ENCODE peak calls at places on chromosomes 2 and 18, in eight cellular contexts. One of them, this sample, is unnamed.

GRCh38 chr18:62460851-62461300 is 61.9 kb upstream of the ZCCHC2 start:
- DNase-seq in HCT116: no peak
- DNase-seq in neural progenitor cell: no peak
- DNase-seq in fibroblast of mammary gland: peak
- DNase-seq in AG04450: no peak
- DNase-seq in omental fat pad: no peak
- DNase-seq in chondrocyte: no peak
- DNase-seq in OCI-LY7: no peak
- DNase-seq in this sample: peak

GRCh38 chr2:57696016-57696415 is 350.6 kb upstream of the VRK2 start:
- DNase-seq in OCI-LY7: no peak
- DNase-seq in neural progenitor cell: no peak
- DNase-seq in HCT116: peak
- DNase-seq in AG04450: no peak
- DNase-seq in chondrocyte: no peak
- DNase-seq in fibroblast of mammary gland: no peak
- DNase-seq in omental fat pad: no peak
- DNase-seq in this sample: peak

GRCh38 chr2:19577668-19578067 is 219.2 kb upstream of the OSR1 start:
- DNase-seq in neural progenitor cell: no peak
- DNase-seq in AG04450: peak
- DNase-seq in HCT116: no peak
- DNase-seq in OCI-LY7: no peak
- DNase-seq in omental fat pad: no peak
- DNase-seq in chondrocyte: no peak
- DNase-seq in fibroblast of mammary gland: peak
- DNase-seq in this sample: no peak

GRCh38 chr2:60461421-60462108 is 91.9 kb downstream of the BCL11A start:
- DNase-seq in chondrocyte: no peak
- DNase-seq in OCI-LY7: no peak
- DNase-seq in AG04450: no peak
- DNase-seq in fibroblast of mammary gland: no peak
- DNase-seq in omental fat pad: no peak
- DNase-seq in HCT116: no peak
- DNase-seq in neural progenitor cell: no peak
- DNase-seq in this sample: no peak

GRCh38 chr2:159046966-159047365 is 78.5 kb downstream of the TANC1 start:
- DNase-seq in OCI-LY7: no peak
- DNase-seq in AG04450: no peak
- DNase-seq in chondrocyte: no peak
- DNase-seq in neural progenitor cell: no peak
- DNase-seq in omental fat pad: no peak
- DNase-seq in HCT116: no peak
- DNase-seq in fibroblast of mammary gland: peak
- DNase-seq in this sample: no peak

GRCh38 chr2:198045227-198045626 is 240.8 kb downstream of the PLCL1 start:
- DNase-seq in fibroblast of mammary gland: peak
- DNase-seq in neural progenitor cell: no peak
- DNase-seq in HCT116: no peak
- DNase-seq in omental fat pad: no peak
- DNase-seq in chondrocyte: no peak
- DNase-seq in AG04450: no peak
- DNase-seq in OCI-LY7: no peak
- DNase-seq in this sample: no peak

GRCh38 chr2:26692814-26693286 is 328 bp downstream of the KCNK3 start:
- DNase-seq in AG04450: no peak
- DNase-seq in chondrocyte: no peak
- DNase-seq in HCT116: no peak
- DNase-seq in fibroblast of mammary gland: peak
- DNase-seq in neural progenitor cell: no peak
- DNase-seq in omental fat pad: no peak
- DNase-seq in OCI-LY7: no peak
- DNase-seq in this sample: no peak

GRCh38 chr2:108640731-108641130 is 78.6 kb upstream of the RANBP2 start:
- DNase-seq in neural progenitor cell: no peak
- DNase-seq in omental fat pad: no peak
- DNase-seq in chondrocyte: no peak
- DNase-seq in HCT116: no peak
- DNase-seq in OCI-LY7: no peak
- DNase-seq in fibroblast of mammary gland: peak
- DNase-seq in AG04450: peak
- DNase-seq in this sample: peak

GRCh38 chr2:121018136-121019057 is 266.6 kb downstream of the TFCP2L1 start:
- DNase-seq in AG04450: no peak
- DNase-seq in OCI-LY7: no peak
- DNase-seq in HCT116: no peak
- DNase-seq in neural progenitor cell: peak
- DNase-seq in fibroblast of mammary gland: no peak
- DNase-seq in omental fat pad: no peak
- DNase-seq in chondrocyte: no peak
- DNase-seq in this sample: no peak

GRCh38 chr2:168490015-168490874 is 34.2 kb downstream of the CERS6 start:
- DNase-seq in HCT116: no peak
- DNase-seq in AG04450: no peak
- DNase-seq in OCI-LY7: peak
- DNase-seq in chondrocyte: no peak
- DNase-seq in fibroblast of mammary gland: peak
- DNase-seq in neural progenitor cell: peak
- DNase-seq in omental fat pad: no peak
- DNase-seq in this sample: peak

GRCh38 chr18:42211201-42211600 is 256.2 kb downstream of the PIK3C3 start:
- DNase-seq in neural progenitor cell: no peak
- DNase-seq in HCT116: no peak
- DNase-seq in chondrocyte: no peak
- DNase-seq in AG04450: no peak
- DNase-seq in fibroblast of mammary gland: no peak
- DNase-seq in OCI-LY7: no peak
- DNase-seq in omental fat pad: no peak
- DNase-seq in this sample: no peak

GRCh38 chr2:211367711-211368110 is 811.3 kb downstream of the CPS1 start:
- DNase-seq in fibroblast of mammary gland: peak
- DNase-seq in chondrocyte: no peak
- DNase-seq in HCT116: no peak
- DNase-seq in neural progenitor cell: no peak
- DNase-seq in AG04450: no peak
- DNase-seq in omental fat pad: no peak
- DNase-seq in OCI-LY7: peak
- DNase-seq in this sample: peak

GRCh38 chr2:233772153-233772552 is 6.0 kb upstream of the MROH2A start:
- DNase-seq in AG04450: no peak
- DNase-seq in omental fat pad: no peak
- DNase-seq in OCI-LY7: no peak
- DNase-seq in HCT116: no peak
- DNase-seq in chondrocyte: no peak
- DNase-seq in neural progenitor cell: no peak
- DNase-seq in fibroblast of mammary gland: no peak
- DNase-seq in this sample: no peak

GRCh38 chr2:134160793-134161504 is 92.9 kb upstream of the MGAT5 start:
- DNase-seq in AG04450: no peak
- DNase-seq in OCI-LY7: no peak
- DNase-seq in neural progenitor cell: no peak
- DNase-seq in omental fat pad: no peak
- DNase-seq in fibroblast of mammary gland: no peak
- DNase-seq in chondrocyte: no peak
- DNase-seq in HCT116: no peak
- DNase-seq in this sample: no peak

GRCh38 chr2:181008418-181008817 is 28.0 kb downstream of the UBE2E3 start:
- DNase-seq in HCT116: no peak
- DNase-seq in fibroblast of mammary gland: no peak
- DNase-seq in AG04450: no peak
- DNase-seq in omental fat pad: no peak
- DNase-seq in OCI-LY7: no peak
- DNase-seq in neural progenitor cell: peak
- DNase-seq in chondrocyte: no peak
- DNase-seq in this sample: no peak

GRCh38 chr2:181005809-181006208 is 25.4 kb downstream of the UBE2E3 start:
- DNase-seq in OCI-LY7: no peak
- DNase-seq in HCT116: no peak
- DNase-seq in AG04450: no peak
- DNase-seq in omental fat pad: no peak
- DNase-seq in fibroblast of mammary gland: no peak
- DNase-seq in chondrocyte: no peak
- DNase-seq in neural progenitor cell: no peak
- DNase-seq in this sample: no peak

GRCh38 chr2:181007086-181007837 is 26.9 kb downstream of the UBE2E3 start:
- DNase-seq in HCT116: no peak
- DNase-seq in fibroblast of mammary gland: no peak
- DNase-seq in AG04450: no peak
- DNase-seq in omental fat pad: no peak
- DNase-seq in chondrocyte: no peak
- DNase-seq in neural progenitor cell: no peak
- DNase-seq in OCI-LY7: no peak
- DNase-seq in this sample: no peak

GRCh38 chr2:181005326-181005655 is 24.9 kb downstream of the UBE2E3 start:
- DNase-seq in omental fat pad: no peak
- DNase-seq in chondrocyte: no peak
- DNase-seq in AG04450: no peak
- DNase-seq in HCT116: no peak
- DNase-seq in OCI-LY7: no peak
- DNase-seq in fibroblast of mammary gland: no peak
- DNase-seq in neural progenitor cell: no peak
- DNase-seq in this sample: no peak

DNA sequence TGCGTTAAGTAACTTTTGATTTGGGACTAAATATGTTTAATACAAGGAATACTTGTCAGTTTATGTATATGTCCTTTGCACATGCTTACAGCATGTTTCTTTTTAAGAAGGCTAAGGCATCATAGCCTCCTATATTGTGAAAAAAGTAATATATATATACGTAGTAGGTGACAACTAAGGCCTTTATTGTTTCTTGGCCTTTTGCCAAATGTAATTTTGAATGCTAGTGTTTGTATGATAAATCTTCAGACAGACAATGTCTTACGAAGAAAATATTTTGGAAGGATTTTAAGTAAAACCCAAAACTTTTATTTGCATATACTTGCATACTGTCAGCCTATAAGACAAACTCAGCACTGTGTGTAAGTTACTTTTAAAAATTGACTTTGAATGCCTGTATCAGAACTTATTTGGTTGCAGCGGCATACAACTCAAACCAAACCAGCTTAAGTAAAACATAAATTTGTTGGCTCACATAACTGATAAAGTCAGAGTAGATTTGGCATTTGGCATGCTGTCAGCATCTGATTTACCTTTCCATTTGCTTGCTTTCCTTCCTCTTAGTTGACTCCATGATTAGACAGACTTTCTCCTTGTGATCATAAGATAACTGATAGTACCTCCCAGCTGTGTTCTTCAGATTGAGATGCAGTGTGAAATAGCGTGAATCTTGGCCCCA is 24.4 kb downstream of the UBE2E3 start:
- DNase-seq in HCT116: no peak
- DNase-seq in OCI-LY7: no peak
- DNase-seq in fibroblast of mammary gland: no peak
- DNase-seq in omental fat pad: no peak
- DNase-seq in neural progenitor cell: no peak
- DNase-seq in chondrocyte: no peak
- DNase-seq in AG04450: no peak
- DNase-seq in this sample: no peak
- TF ChIP-seq CTCF in HCT116: no peak
- TF ChIP-seq CTCF in OCI-LY7: no peak
- TF ChIP-seq CTCF in fibroblast of mammary gland: no peak
- TF ChIP-seq CTCF in omental fat pad: no peak
- TF ChIP-seq CTCF in neural progenitor cell: no peak
- TF ChIP-seq CTCF in chondrocyte: no peak
- TF ChIP-seq CTCF in AG04450: no peak
- TF ChIP-seq CTCF in this sample: no peak

GRCh38 chr2:70498054-70498453 is 55.6 kb downstream of the TGFA start:
- DNase-seq in OCI-LY7: peak
- DNase-seq in fibroblast of mammary gland: no peak
- DNase-seq in chondrocyte: no peak
- DNase-seq in neural progenitor cell: peak
- DNase-seq in omental fat pad: no peak
- DNase-seq in HCT116: peak
- DNase-seq in AG04450: no peak
- DNase-seq in this sample: peak
- TF ChIP-seq CTCF in OCI-LY7: peak
- TF ChIP-seq CTCF in fibroblast of mammary gland: peak
- TF ChIP-seq CTCF in chondrocyte: peak
- TF ChIP-seq CTCF in neural progenitor cell: peak
- TF ChIP-seq CTCF in omental fat pad: no peak
- TF ChIP-seq CTCF in HCT116: no peak
- TF ChIP-seq CTCF in AG04450: peak
- TF ChIP-seq CTCF in this sample: peak

GRCh38 chr2:63047534-63048281 is 2.9 kb upstream of the OTX1 start:
- DNase-seq in HCT116: no peak
- DNase-seq in neural progenitor cell: peak
- DNase-seq in fibroblast of mammary gland: no peak
- DNase-seq in AG04450: no peak
- DNase-seq in OCI-LY7: no peak
- DNase-seq in chondrocyte: no peak
- DNase-seq in omental fat pad: no peak
- DNase-seq in this sample: no peak
- TF ChIP-seq CTCF in HCT116: no peak
- TF ChIP-seq CTCF in neural progenitor cell: peak
- TF ChIP-seq CTCF in fibroblast of mammary gland: no peak
- TF ChIP-seq CTCF in AG04450: no peak
- TF ChIP-seq CTCF in OCI-LY7: no peak
- TF ChIP-seq CTCF in chondrocyte: peak
- TF ChIP-seq CTCF in omental fat pad: no peak
- TF ChIP-seq CTCF in this sample: no peak

DNA sequence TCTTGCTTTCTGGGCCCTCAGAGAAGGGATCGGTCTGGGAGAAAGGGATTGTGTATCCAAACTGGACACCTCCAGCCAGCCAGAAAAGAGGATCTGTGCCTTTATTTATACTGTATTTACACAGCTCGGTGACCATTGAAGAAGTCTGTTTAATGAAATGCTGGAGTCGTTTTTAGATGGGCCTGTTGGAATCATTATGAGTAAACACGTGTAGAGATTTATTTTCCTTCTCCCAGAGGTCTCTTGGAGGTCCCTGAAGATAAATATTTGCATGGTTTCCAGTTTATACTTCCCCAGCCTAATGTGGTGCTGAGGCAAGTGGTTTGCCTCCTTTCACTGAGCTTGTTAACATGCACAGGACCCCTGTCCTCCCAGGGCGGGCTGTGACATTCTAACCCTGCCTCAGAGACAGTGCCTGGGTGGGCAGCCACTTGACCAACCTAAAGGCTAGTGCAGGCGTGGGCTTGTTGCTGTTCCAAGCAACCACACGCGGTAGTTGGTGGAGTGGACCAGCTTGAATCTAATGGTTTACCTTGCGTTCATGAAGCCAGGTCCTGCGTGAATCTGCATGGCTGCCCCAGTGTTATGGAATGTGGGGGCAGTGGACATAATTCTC is 130.0 kb upstream of the DLX2 start:
- DNase-seq in OCI-LY7: no peak
- DNase-seq in omental fat pad: no peak
- DNase-seq in HCT116: no peak
- DNase-seq in AG04450: no peak
- DNase-seq in chondrocyte: no peak
- DNase-seq in fibroblast of mammary gland: no peak
- DNase-seq in neural progenitor cell: no peak
- DNase-seq in this sample: no peak
- TF ChIP-seq CTCF in OCI-LY7: no peak
- TF ChIP-seq CTCF in omental fat pad: no peak
- TF ChIP-seq CTCF in HCT116: no peak
- TF ChIP-seq CTCF in AG04450: no peak
- TF ChIP-seq CTCF in chondrocyte: no peak
- TF ChIP-seq CTCF in fibroblast of mammary gland: no peak
- TF ChIP-seq CTCF in neural progenitor cell: no peak
- TF ChIP-seq CTCF in this sample: no peak